ENCODE peak calls at places on chromosomes 7 and 10, in eight cellular contexts. X, H, Z, I, E, N, K and V are unnamed samples. For H3K4me1, the result is how much of the 10 kb centered on the place peaks cover.

GRCh38 chr7:130430841-130431713 is 9.7 kb downstream of the CEP41 start:
- DNase-seq in X (no peak), H (no peak), Z (no peak), I (no peak), E (peak), N (no peak), K (no peak), V (no peak)

GRCh38 chr10:13351340-13351915 is 3.3 kb upstream of the SEPHS1 start:
- DNase-seq in X (peak), H (no peak), Z (no peak), I (no peak), E (no peak), N (peak), K (no peak), V (peak)

GRCh38 chr10:97356318-97356914 is 21.9 kb upstream of the FRAT2 start:
- DNase-seq in X (no peak), H (no peak), Z (no peak), I (no peak), E (no peak), N (no peak), K (no peak), V (peak)

GRCh38 chr10:130924138-130924819 is 387.2 kb downstream of the TCERG1L start:
- DNase-seq in X (peak), H (no peak), Z (no peak), I (no peak), E (no peak), N (no peak), K (no peak), V (no peak)

GRCh38 chr7:92137531-92137930 is 3.3 kb upstream of the CYP51A1 start:
- DNase-seq in X (no peak), H (no peak), Z (no peak), I (no peak), E (peak), N (no peak), K (no peak), V (no peak)

GRCh38 chr7:47552631-47553030 is 29.3 kb downstream of the TNS3 start:
- DNase-seq in X (no peak), H (no peak), Z (no peak), I (no peak), E (peak), N (no peak), K (no peak), V (no peak)

GRCh38 chr7:157932498-157933218 is 595.9 kb downstream of the DNAJB6 start:
- DNase-seq in X (no peak), H (no peak), Z (no peak), I (no peak), E (peak), N (no peak), K (no peak), V (no peak)

GRCh38 chr10:21495002-21495685 is 30.3 kb downstream of the SKIDA1 start:
- DNase-seq in X (no peak), H (no peak), Z (no peak), I (peak), E (no peak), N (no peak), K (peak), V (no peak)

GRCh38 chr7:50558380-50559051 is 6.7 kb downstream of the DDC start:
- DNase-seq in X (no peak), H (no peak), Z (no peak), I (peak), E (no peak), N (no peak), K (peak), V (no peak)

GRCh38 chr7:22791204-22792158 is 31.2 kb downstream of the TOMM7 start:
- DNase-seq in X (no peak), H (no peak), Z (no peak), I (no peak), E (peak), N (no peak), K (no peak), V (no peak)

GRCh38 chr10:116732546-116732945 is 9.8 kb downstream of the HSPA12A start:
- DNase-seq in X (peak), H (no peak), Z (no peak), I (no peak), E (peak), N (no peak), K (no peak), V (no peak)

GRCh38 chr7:36313607-36314006 is 76.1 kb upstream of the ANLN start:
- DNase-seq in X (no peak), H (no peak), Z (no peak), I (no peak), E (no peak), N (no peak), K (no peak), V (no peak)

GRCh38 chr10:121694966-121695340 is 96.7 kb upstream of the FGFR2 start:
- DNase-seq in X (no peak), H (no peak), Z (no peak), I (peak), E (no peak), N (no peak), K (no peak), V (no peak)

GRCh38 chr10:127905623-127906261 is 1.2 kb upstream of the PTPRE start:
- DNase-seq in X (no peak), H (no peak), Z (no peak), I (no peak), E (no peak), N (no peak), K (no peak), V (no peak)

GRCh38 chr7:111784971-111785575 is 222.8 kb upstream of the IMMP2L start:
- DNase-seq in X (peak), H (no peak), Z (no peak), I (no peak), E (no peak), N (no peak), K (no peak), V (no peak)

GRCh38 chr10:103870503-103870902 is 15.1 kb upstream of the SH3PXD2A start:
- DNase-seq in X (peak), H (peak), Z (no peak), I (no peak), E (no peak), N (peak), K (peak), V (no peak)

GRCh38 chr10:52351911-52352310 is 37.8 kb downstream of the DKK1 start:
- DNase-seq in X (no peak), H (no peak), Z (no peak), I (no peak), E (peak), N (no peak), K (no peak), V (no peak)

GRCh38 chr7:43278088-43278644 is 165.7 kb downstream of the HECW1 start:
- DNase-seq in X (no peak), H (no peak), Z (no peak), I (no peak), E (peak), N (no peak), K (no peak), V (no peak)

GRCh38 chr10:81872206-81872605 is 2.8 kb upstream of the NRG3 start:
- DNase-seq in X (no peak), H (no peak), Z (no peak), I (no peak), E (no peak), N (no peak), K (no peak), V (no peak)

GRCh38 chr7:51013861-51014511 is 231.3 kb upstream of the GRB10 start:
- DNase-seq in X (no peak), H (no peak), Z (no peak), I (no peak), E (no peak), N (no peak), K (no peak), V (no peak)

GRCh38 chr7:132536646-132537395 is 39.4 kb downstream of the PLXNA4 start:
- DNase-seq in X (no peak), H (no peak), Z (no peak), I (no peak), E (peak), N (no peak), K (no peak), V (no peak)

GRCh38 chr10:69130251-69130650 is 6.3 kb downstream of the VPS26A start:
- DNase-seq in X (no peak), H (no peak), Z (no peak), I (no peak), E (peak), N (no peak), K (no peak), V (no peak)

GRCh38 chr10:19592276-19592675 is 224.0 kb upstream of the PLXDC2 start:
- DNase-seq in X (no peak), H (no peak), Z (no peak), I (no peak), E (peak), N (no peak), K (no peak), V (no peak)

GRCh38 chr10:33248638-33249037 is 85.8 kb downstream of the NRP1 start:
- DNase-seq in X (no peak), H (no peak), Z (no peak), I (no peak), E (peak), N (peak), K (no peak), V (no peak)

GRCh38 chr7:76048668-76048988 is 722 bp downstream of the MDH2 start:
- DNase-seq in X (peak), H (no peak), Z (peak), I (peak), E (no peak), N (peak), K (peak), V (no peak)

GRCh38 chr7:87810130-87810529 is 66.0 kb downstream of the SLC25A40 start:
- DNase-seq in X (peak), H (no peak), Z (no peak), I (no peak), E (no peak), N (no peak), K (no peak), V (no peak)

GRCh38 chr10:43137701-43137970 is 609 bp upstream of the CSGALNACT2 start:
- DNase-seq in X (peak), H (no peak), Z (no peak), I (peak), E (peak), N (peak), K (peak), V (peak)

GRCh38 chr10:86599729-86600128 is 54.6 kb upstream of the OPN4 start:
- DNase-seq in X (peak), H (no peak), Z (no peak), I (no peak), E (no peak), N (peak), K (no peak), V (no peak)

GRCh38 chr7:31825576-31825975 is 138.6 kb downstream of the PPP1R17 start:
- DNase-seq in X (peak), H (no peak), Z (no peak), I (no peak), E (no peak), N (no peak), K (no peak), V (no peak)

GRCh38 chr7:82506702-82507101 is 63.1 kb upstream of the CACNA2D1 start:
- DNase-seq in X (no peak), H (peak), Z (no peak), I (no peak), E (peak), N (no peak), K (no peak), V (no peak)

GRCh38 chr7:133320887-133321286 is 68.0 kb downstream of the EXOC4 start:
- DNase-seq in X (no peak), H (no peak), Z (no peak), I (no peak), E (no peak), N (no peak), K (no peak), V (no peak)

GRCh38 chr7:69564454-69565417 is 33.5 kb upstream of the AUTS2 start:
- DNase-seq in X (no peak), H (no peak), Z (no peak), I (peak), E (peak), N (no peak), K (no peak), V (no peak)

GRCh38 chr7:28707291-28707690 is 250.8 kb downstream of the TRIL start:
- DNase-seq in X (no peak), H (no peak), Z (no peak), I (no peak), E (no peak), N (no peak), K (no peak), V (no peak)

GRCh38 chr7:101754432-101755159 is 62.8 kb upstream of the CUX1 start:
- DNase-seq in X (no peak), H (no peak), Z (no peak), I (peak), E (peak), N (peak), K (no peak), V (no peak)

GRCh38 chr7:102331536-102332275 is 24.5 kb downstream of the SPDYE6 start:
- DNase-seq in X (peak), H (no peak), Z (no peak), I (no peak), E (no peak), N (no peak), K (peak), V (peak)

GRCh38 chr7:48708635-48709034 is 215.7 kb upstream of the CDC14C start:
- DNase-seq in X (peak), H (peak), Z (no peak), I (no peak), E (no peak), N (no peak), K (no peak), V (no peak)

GRCh38 chr7:78562191-78562590 is 763.6 kb downstream of the PHTF2 start:
- DNase-seq in X (no peak), H (no peak), Z (no peak), I (no peak), E (peak), N (peak), K (no peak), V (no peak)

GRCh38 chr10:129622736-129623135 is 155.7 kb downstream of the MGMT start:
- DNase-seq in X (peak), H (no peak), Z (no peak), I (no peak), E (peak), N (no peak), K (no peak), V (no peak)

GRCh38 chr10:15168781-15169554 is 475 bp upstream of the NMT2 start:
- DNase-seq in X (peak), H (peak), Z (peak), I (peak), E (peak), N (peak), K (peak), V (peak)

GRCh38 chr10:15166325-15166724 is 2.2 kb downstream of the NMT2 start:
- DNase-seq in X (no peak), H (no peak), Z (no peak), I (no peak), E (peak), N (no peak), K (no peak), V (no peak)

GRCh38 chr10:15169555-15170407 is 1.3 kb upstream of the NMT2 start:
- DNase-seq in X (no peak), H (no peak), Z (no peak), I (no peak), E (no peak), N (no peak), K (no peak), V (peak)

GRCh38 chr10:15167411-15168295 is 840 bp downstream of the NMT2 start:
- DNase-seq in X (peak), H (peak), Z (peak), I (peak), E (peak), N (peak), K (peak), V (peak)

GRCh38 chr10:15168296-15168780 is at the start of gene NMT2:
- DNase-seq in X (peak), H (peak), Z (no peak), I (no peak), E (peak), N (peak), K (peak), V (no peak)
- H3K4me1 ChIP-seq in X (under half), H (under half), Z (under half), I (under half), E (under half), N (under half), K (under half), V (under half)

GRCh38 chr10:112724404-112724991 is 225.5 kb upstream of the TCF7L2 start:
- DNase-seq in X (no peak), H (no peak), Z (no peak), I (no peak), E (no peak), N (no peak), K (peak), V (no peak)

GRCh38 chr10:112723876-112724275 is 226.2 kb upstream of the TCF7L2 start:
- DNase-seq in X (no peak), H (no peak), Z (no peak), I (no peak), E (no peak), N (no peak), K (no peak), V (no peak)

GRCh38 chr10:112720178-112720577 is 229.9 kb upstream of the TCF7L2 start:
- DNase-seq in X (no peak), H (no peak), Z (no peak), I (no peak), E (no peak), N (no peak), K (no peak), V (no peak)

GRCh38 chr10:112722758-112723157 is 227.3 kb upstream of the TCF7L2 start:
- DNase-seq in X (no peak), H (no peak), Z (no peak), I (no peak), E (no peak), N (no peak), K (no peak), V (no peak)

DNA sequence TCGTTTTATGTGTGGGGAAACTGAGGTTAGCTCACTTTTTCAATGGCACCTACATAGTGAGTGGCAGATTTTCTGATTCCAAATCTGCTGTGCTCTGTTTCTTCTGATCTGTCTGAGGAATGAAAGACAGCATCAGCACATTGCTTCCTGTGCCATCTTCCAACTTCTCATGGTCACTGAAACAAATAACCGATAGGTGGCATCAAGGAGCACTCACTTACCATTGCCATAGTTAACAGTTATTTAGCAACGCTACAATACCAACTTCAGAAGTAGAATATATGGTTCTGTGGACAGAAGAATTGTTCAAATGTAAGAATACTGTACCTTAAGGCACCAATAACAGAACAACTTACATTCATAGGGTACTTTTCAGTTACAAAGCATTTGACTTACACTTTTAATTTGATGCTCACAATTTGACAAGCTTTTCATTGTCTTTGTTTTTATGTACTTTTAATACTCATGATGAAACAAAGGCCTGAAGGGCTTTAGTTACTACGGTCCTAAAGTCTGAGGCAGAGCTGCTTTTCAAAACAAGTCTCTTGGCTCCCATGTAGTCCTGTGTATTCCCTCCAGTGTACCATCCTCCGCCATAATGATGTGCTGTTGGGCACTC is 228.9 kb upstream of the TCF7L2 start:
- DNase-seq in X (peak), H (no peak), Z (no peak), I (no peak), E (peak), N (peak), K (peak), V (no peak)
- TF ChIP-seq CTCF in X (peak), H (peak), Z (peak), I (peak), E (peak), N (peak), K (peak), V (peak)

GRCh38 chr7:137934176-137934826 is 67.6 kb downstream of the CREB3L2 start:
- DNase-seq in X (no peak), H (no peak), Z (no peak), I (no peak), E (no peak), N (peak), K (no peak), V (no peak)
- H3K4me3 ChIP-seq in X (no peak), H (no peak), Z (no peak), I (no peak), E (no peak), N (peak), K (no peak), V (peak)

DNA sequence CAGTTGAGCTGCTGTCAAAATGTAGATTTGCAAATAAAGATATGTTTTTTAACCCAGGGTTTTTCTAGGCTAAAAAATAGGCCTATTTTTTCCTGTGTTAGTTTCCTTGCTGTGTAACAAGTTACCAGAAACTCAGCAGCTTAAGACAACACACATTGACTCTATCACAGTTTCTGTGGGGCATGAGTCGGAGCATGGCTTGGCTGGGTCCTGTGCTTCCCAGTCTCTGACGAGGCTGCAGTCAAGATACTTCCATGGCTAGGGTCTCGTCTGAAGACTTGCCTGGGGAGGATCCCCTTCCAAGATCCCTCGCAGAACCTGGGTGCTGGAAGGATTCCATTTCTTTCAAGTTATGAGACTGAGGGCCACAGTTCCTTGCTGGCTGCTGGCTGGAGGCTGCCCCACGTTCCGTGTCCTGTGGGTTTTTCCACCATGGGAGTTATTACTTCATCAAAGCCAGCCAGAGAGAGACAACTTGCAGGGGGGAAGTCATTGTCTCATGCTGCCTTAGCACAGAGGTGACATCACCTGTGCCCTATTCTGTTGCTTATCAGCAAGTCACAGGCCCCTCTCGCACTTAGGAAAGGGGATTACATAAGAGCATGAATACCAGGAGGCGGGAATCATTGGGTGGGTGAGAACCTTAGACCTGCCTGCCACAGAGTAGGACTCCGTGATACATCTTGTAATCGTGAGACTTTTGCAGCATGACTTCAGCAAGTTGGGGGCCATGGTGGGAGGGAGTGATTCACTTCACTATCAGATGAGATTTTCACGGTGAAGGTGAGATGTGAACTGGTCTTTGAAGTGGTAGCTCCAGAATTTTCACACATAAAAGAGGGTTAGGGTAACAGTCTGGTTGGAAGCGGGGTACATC is 77.9 kb downstream of the CCNY start:
- DNase-seq in X (no peak), H (no peak), Z (no peak), I (no peak), E (peak), N (no peak), K (peak), V (no peak)
- H3K4me1 ChIP-seq in X (half or more), H (under half), Z (under half), I (under half), E (under half), N (under half), K (under half), V (half or more)

GRCh38 chr7:122885583-122886356 is 490 bp downstream of the CADPS2 start:
- DNase-seq in X (peak), H (no peak), Z (no peak), I (peak), E (peak), N (peak), K (peak), V (no peak)
- TF ChIP-seq CTCF in X (no peak), H (peak), Z (no peak), I (no peak), E (peak), N (peak), K (no peak), V (no peak)

GRCh38 chr7:128888039-128888755 is 22.3 kb downstream of the KCP start:
- DNase-seq in X (no peak), H (no peak), Z (no peak), I (no peak), E (no peak), N (no peak), K (no peak), V (no peak)
- H3K4me3 ChIP-seq in X (no peak), H (no peak), Z (no peak), I (no peak), E (no peak), N (no peak), K (no peak), V (no peak)

DNA sequence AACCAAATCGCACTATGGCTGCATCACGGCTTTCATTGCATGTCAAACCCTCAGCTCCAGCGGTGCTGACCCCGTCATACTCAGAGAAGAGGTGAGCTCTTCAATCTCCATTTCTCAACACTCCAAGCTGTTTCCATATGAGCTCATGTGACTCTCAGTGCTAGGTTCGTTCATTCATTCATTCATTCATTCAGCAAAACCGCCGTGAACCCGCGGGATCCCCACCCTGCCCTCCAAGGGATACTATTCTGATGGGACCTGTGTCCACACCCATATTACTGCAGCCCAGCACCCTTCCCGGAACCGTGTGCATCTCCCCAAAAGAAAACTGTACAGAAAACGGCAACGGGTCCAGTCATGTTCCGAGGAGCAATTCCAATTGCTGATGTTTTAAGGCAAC is 184.7 kb downstream of the DIP2C start:
- DNase-seq in X (no peak), H (no peak), Z (no peak), I (no peak), E (no peak), N (no peak), K (no peak), V (no peak)
- H3K4me1 ChIP-seq in X (under half), H (under half), Z (under half), I (under half), E (under half), N (under half), K (under half), V (under half)